ENCODE peak calls at places on chromosomes 12 and 14, in nine cellular contexts. Y is CD8-positive, alpha-beta T cell; B is cardiac muscle cell; T is fibroblast of mammary gland; F is stimulated activated CD8-positive, alpha-beta memory T cell treated with anti-CD3 and anti-CD28 coated beads, Interleukin-12 subunit alpha, Interleukin-12 subunit beta, amount 100 ng/mL, for 1 hour; H is GM12892; N is stimulated activated effector memory CD8-positive, alpha-beta T cell treated with anti-CD3 and anti-CD28 coated beads, Interleukin-12 subunit alpha, Interleukin-12 subunit beta, amount 100 ng/mL, for 72 hours; I is RKO; X is T-helper 1 cell. U is an unnamed sample.

GRCh38 chr12:24909667-24910066 is 39.2 kb downstream of the BCAT1 start:
- DNase-seq in T (peak), F (no peak), Y (no peak), X (no peak), B (peak), I (peak), H (no peak), N (no peak), U (no peak)

GRCh38 chr12:113005759-113006158 is 27.4 kb downstream of the OAS2 start:
- DNase-seq in N (no peak), X (no peak), F (no peak), Y (no peak), B (peak), I (no peak), H (no peak), T (peak), U (no peak)

GRCh38 chr14:24182110-24182882 is 6.3 kb downstream of the IPO4 start:
- DNase-seq in B (no peak), X (no peak), F (no peak), N (no peak), I (no peak), Y (no peak), H (no peak), T (no peak), U (no peak)

GRCh38 chr14:78595797-78596196 is 425.6 kb downstream of the NRXN3 start:
- DNase-seq in B (peak), F (no peak), N (no peak), Y (no peak), H (no peak), T (no peak), X (no peak), I (no peak), U (no peak)

GRCh38 chr14:85154714-85155113 is 375.2 kb upstream of the FLRT2 start:
- DNase-seq in N (no peak), Y (no peak), B (no peak), X (no peak), I (no peak), T (no peak), F (no peak), H (no peak), U (no peak)

GRCh38 chr14:32633214-32633864 is 304.2 kb downstream of the AKAP6 start:
- DNase-seq in F (no peak), N (no peak), T (peak), H (no peak), I (no peak), X (no peak), Y (no peak), B (no peak), U (no peak)

GRCh38 chr14:27040552-27040951 is 442.7 kb upstream of the NOVA1 start:
- DNase-seq in H (no peak), B (no peak), X (no peak), T (no peak), N (no peak), F (no peak), Y (no peak), I (no peak), U (no peak)

GRCh38 chr14:55671641-55672040 is 91.6 kb downstream of the KTN1 start:
- DNase-seq in Y (no peak), T (no peak), X (no peak), I (no peak), H (no peak), N (no peak), F (no peak), B (no peak), U (no peak)

GRCh38 chr14:44963775-44964380 is 1.9 kb downstream of the TOGARAM1 start:
- DNase-seq in B (no peak), T (peak), I (peak), X (no peak), N (no peak), Y (no peak), F (no peak), H (no peak), U (peak)

GRCh38 chr14:75518625-75519024 is 3.6 kb upstream of the BATF start:
- DNase-seq in B (peak), T (peak), I (peak), F (no peak), N (peak), Y (no peak), H (no peak), X (no peak), U (no peak)

GRCh38 chr14:93720076-93720815 is 68.0 kb downstream of the PRIMA1 start:
- DNase-seq in I (no peak), N (no peak), T (no peak), X (no peak), Y (no peak), F (no peak), B (no peak), H (no peak), U (no peak)

GRCh38 chr12:111636209-111636928 is 37.3 kb upstream of the ATXN2 start:
- DNase-seq in F (no peak), H (no peak), Y (no peak), N (no peak), B (peak), X (no peak), T (peak), I (no peak), U (no peak)

GRCh38 chr12:130463259-130463658 is 125.6 kb downstream of the PIWIL1 start:
- DNase-seq in I (no peak), Y (no peak), X (no peak), H (no peak), B (no peak), T (no peak), N (no peak), F (no peak), U (no peak)

GRCh38 chr12:1281683-1282366 is 290.8 kb downstream of the ERC1 start:
- DNase-seq in B (peak), N (no peak), Y (no peak), I (no peak), H (no peak), T (peak), X (no peak), F (no peak), U (no peak)

GRCh38 chr14:72607386-72608125 is 286.3 kb downstream of the DPF3 start:
- DNase-seq in B (no peak), F (no peak), Y (no peak), T (peak), N (no peak), X (no peak), I (no peak), H (no peak), U (no peak)

GRCh38 chr12:54431911-54432814 is 13.1 kb upstream of the ITGA5 start:
- DNase-seq in X (no peak), I (no peak), F (no peak), T (peak), Y (no peak), B (peak), H (no peak), N (no peak), U (no peak)

GRCh38 chr12:105317453-105317852 is 13.0 kb upstream of the C12orf75 start:
- DNase-seq in X (no peak), I (no peak), Y (no peak), H (no peak), F (no peak), N (no peak), T (peak), B (no peak), U (no peak)

GRCh38 chr12:13571035-13571434 is 374.5 kb downstream of the EMP1 start:
- DNase-seq in I (no peak), N (no peak), F (no peak), H (no peak), T (no peak), Y (no peak), B (no peak), X (no peak), U (no peak)

GRCh38 chr14:68593806-68594536 is 198.9 kb downstream of the ZFP36L1 start:
- DNase-seq in N (no peak), F (no peak), I (no peak), T (peak), H (no peak), X (no peak), Y (no peak), B (peak), U (no peak)

GRCh38 chr12:116423053-116423452 is 136.1 kb upstream of the MAP1LC3B2 start:
- DNase-seq in I (no peak), F (no peak), B (peak), T (peak), Y (no peak), H (no peak), N (no peak), X (no peak), U (no peak)